ENCODE peak calls at places on chromosome 19, in nine cellular contexts. One of them, this sample, is unnamed.

GRCh38 chr19:28638445-28638844 is 574.5 kb downstream of the UQCRFS1 start:
- DNase-seq in activated CD4-positive, CD25-positive, alpha-beta regulatory T cell treated with anti-CD3 and anti-CD28 coated beads, Interleukin-2, amount 50 U/mL, for 16 hours: no peak
- DNase-seq in stimulated activated CD4-positive, alpha-beta T cell treated with anti-CD3 and anti-CD28 coated beads, Interleukin-4, amount 100 ng/mL, for 24 hours: no peak
- DNase-seq in lung microvascular endothelial cell: no peak
- DNase-seq in stimulated activated CD8-positive, alpha-beta memory T cell treated with anti-CD3 and anti-CD28 coated beads, Interleukin-15, amount 100 ng/mL, for 4 hours: no peak
- DNase-seq in fibroblast of gingiva: no peak
- DNase-seq in left lung: no peak
- DNase-seq in right cardiac atrium: no peak
- DNase-seq in transverse colon: no peak
- DNase-seq in this sample: no peak

GRCh38 chr19:3142292-3142670 is 6.4 kb downstream of the GNA15 start:
- DNase-seq in lung microvascular endothelial cell: peak; percentile 90
- DNase-seq in stimulated activated CD4-positive, alpha-beta T cell treated with anti-CD3 and anti-CD28 coated beads, Interleukin-4, amount 100 ng/mL, for 24 hours: peak; percentile 74
- DNase-seq in left lung: no peak
- DNase-seq in activated CD4-positive, CD25-positive, alpha-beta regulatory T cell treated with anti-CD3 and anti-CD28 coated beads, Interleukin-2, amount 50 U/mL, for 16 hours: no peak
- DNase-seq in fibroblast of gingiva: peak; percentile 75
- DNase-seq in stimulated activated CD8-positive, alpha-beta memory T cell treated with anti-CD3 and anti-CD28 coated beads, Interleukin-15, amount 100 ng/mL, for 4 hours: peak; percentile 39
- DNase-seq in right cardiac atrium: no peak
- DNase-seq in transverse colon: no peak
- DNase-seq in this sample: no peak

GRCh38 chr19:40747536-40747935 is 2.7 kb downstream of the ACTMAP start:
- DNase-seq in transverse colon: no peak
- DNase-seq in lung microvascular endothelial cell: no peak
- DNase-seq in stimulated activated CD8-positive, alpha-beta memory T cell treated with anti-CD3 and anti-CD28 coated beads, Interleukin-15, amount 100 ng/mL, for 4 hours: no peak
- DNase-seq in fibroblast of gingiva: no peak
- DNase-seq in activated CD4-positive, CD25-positive, alpha-beta regulatory T cell treated with anti-CD3 and anti-CD28 coated beads, Interleukin-2, amount 50 U/mL, for 16 hours: no peak
- DNase-seq in left lung: no peak
- DNase-seq in right cardiac atrium: no peak
- DNase-seq in stimulated activated CD4-positive, alpha-beta T cell treated with anti-CD3 and anti-CD28 coated beads, Interleukin-4, amount 100 ng/mL, for 24 hours: no peak
- DNase-seq in this sample: no peak

GRCh38 chr19:10085641-10086031 is 481 bp upstream of the SHFL start:
- DNase-seq in right cardiac atrium: no peak
- DNase-seq in activated CD4-positive, CD25-positive, alpha-beta regulatory T cell treated with anti-CD3 and anti-CD28 coated beads, Interleukin-2, amount 50 U/mL, for 16 hours: no peak
- DNase-seq in stimulated activated CD4-positive, alpha-beta T cell treated with anti-CD3 and anti-CD28 coated beads, Interleukin-4, amount 100 ng/mL, for 24 hours: no peak
- DNase-seq in left lung: no peak
- DNase-seq in fibroblast of gingiva: no peak
- DNase-seq in transverse colon: no peak
- DNase-seq in stimulated activated CD8-positive, alpha-beta memory T cell treated with anti-CD3 and anti-CD28 coated beads, Interleukin-15, amount 100 ng/mL, for 4 hours: no peak
- DNase-seq in lung microvascular endothelial cell: no peak
- DNase-seq in this sample: no peak

GRCh38 chr19:39154626-39155100 is 29.1 kb downstream of the PAK4 start:
- DNase-seq in left lung: no peak
- DNase-seq in right cardiac atrium: peak; percentile 51
- DNase-seq in stimulated activated CD4-positive, alpha-beta T cell treated with anti-CD3 and anti-CD28 coated beads, Interleukin-4, amount 100 ng/mL, for 24 hours: no peak
- DNase-seq in lung microvascular endothelial cell: peak; percentile 34
- DNase-seq in stimulated activated CD8-positive, alpha-beta memory T cell treated with anti-CD3 and anti-CD28 coated beads, Interleukin-15, amount 100 ng/mL, for 4 hours: no peak
- DNase-seq in transverse colon: peak; percentile 67
- DNase-seq in activated CD4-positive, CD25-positive, alpha-beta regulatory T cell treated with anti-CD3 and anti-CD28 coated beads, Interleukin-2, amount 50 U/mL, for 16 hours: no peak
- DNase-seq in fibroblast of gingiva: no peak
- DNase-seq in this sample: peak; percentile 83

GRCh38 chr19:2043269-2043641 is 7.8 kb downstream of the MKNK2 start:
- DNase-seq in lung microvascular endothelial cell: no peak
- DNase-seq in stimulated activated CD8-positive, alpha-beta memory T cell treated with anti-CD3 and anti-CD28 coated beads, Interleukin-15, amount 100 ng/mL, for 4 hours: no peak
- DNase-seq in activated CD4-positive, CD25-positive, alpha-beta regulatory T cell treated with anti-CD3 and anti-CD28 coated beads, Interleukin-2, amount 50 U/mL, for 16 hours: no peak
- DNase-seq in left lung: no peak
- DNase-seq in stimulated activated CD4-positive, alpha-beta T cell treated with anti-CD3 and anti-CD28 coated beads, Interleukin-4, amount 100 ng/mL, for 24 hours: no peak
- DNase-seq in transverse colon: no peak
- DNase-seq in fibroblast of gingiva: no peak
- DNase-seq in right cardiac atrium: peak; percentile 74
- DNase-seq in this sample: peak; percentile 20

GRCh38 chr19:35154535-35155406 is at the start of gene FXYD5:
- DNase-seq in fibroblast of gingiva: peak; percentile 74
- DNase-seq in transverse colon: peak; percentile 77
- DNase-seq in right cardiac atrium: peak; percentile 87
- DNase-seq in stimulated activated CD8-positive, alpha-beta memory T cell treated with anti-CD3 and anti-CD28 coated beads, Interleukin-15, amount 100 ng/mL, for 4 hours: peak; percentile 79
- DNase-seq in lung microvascular endothelial cell: peak; percentile 82
- DNase-seq in stimulated activated CD4-positive, alpha-beta T cell treated with anti-CD3 and anti-CD28 coated beads, Interleukin-4, amount 100 ng/mL, for 24 hours: peak; percentile 89
- DNase-seq in activated CD4-positive, CD25-positive, alpha-beta regulatory T cell treated with anti-CD3 and anti-CD28 coated beads, Interleukin-2, amount 50 U/mL, for 16 hours: peak; percentile 58
- DNase-seq in left lung: peak; percentile 83
- DNase-seq in this sample: peak; percentile 63

GRCh38 chr19:35565016-35565856 is 1.8 kb upstream of the ATP4A start:
- DNase-seq in stimulated activated CD4-positive, alpha-beta T cell treated with anti-CD3 and anti-CD28 coated beads, Interleukin-4, amount 100 ng/mL, for 24 hours: no peak
- DNase-seq in right cardiac atrium: no peak
- DNase-seq in transverse colon: no peak
- DNase-seq in left lung: no peak
- DNase-seq in lung microvascular endothelial cell: no peak
- DNase-seq in activated CD4-positive, CD25-positive, alpha-beta regulatory T cell treated with anti-CD3 and anti-CD28 coated beads, Interleukin-2, amount 50 U/mL, for 16 hours: no peak
- DNase-seq in fibroblast of gingiva: no peak
- DNase-seq in stimulated activated CD8-positive, alpha-beta memory T cell treated with anti-CD3 and anti-CD28 coated beads, Interleukin-15, amount 100 ng/mL, for 4 hours: no peak
- DNase-seq in this sample: no peak

GRCh38 chr19:48543121-48543710 is 8.8 kb upstream of the SULT2B1 start:
- DNase-seq in fibroblast of gingiva: no peak
- DNase-seq in activated CD4-positive, CD25-positive, alpha-beta regulatory T cell treated with anti-CD3 and anti-CD28 coated beads, Interleukin-2, amount 50 U/mL, for 16 hours: no peak
- DNase-seq in right cardiac atrium: no peak
- DNase-seq in transverse colon: peak; percentile 67
- DNase-seq in stimulated activated CD4-positive, alpha-beta T cell treated with anti-CD3 and anti-CD28 coated beads, Interleukin-4, amount 100 ng/mL, for 24 hours: no peak
- DNase-seq in lung microvascular endothelial cell: peak; percentile 79
- DNase-seq in stimulated activated CD8-positive, alpha-beta memory T cell treated with anti-CD3 and anti-CD28 coated beads, Interleukin-15, amount 100 ng/mL, for 4 hours: no peak
- DNase-seq in left lung: peak; percentile 63
- DNase-seq in this sample: no peak

GRCh38 chr19:56725829-56726424 is 54.4 kb upstream of the ZNF835 start:
- DNase-seq in stimulated activated CD4-positive, alpha-beta T cell treated with anti-CD3 and anti-CD28 coated beads, Interleukin-4, amount 100 ng/mL, for 24 hours: no peak
- DNase-seq in transverse colon: no peak
- DNase-seq in lung microvascular endothelial cell: no peak
- DNase-seq in fibroblast of gingiva: no peak
- DNase-seq in left lung: no peak
- DNase-seq in stimulated activated CD8-positive, alpha-beta memory T cell treated with anti-CD3 and anti-CD28 coated beads, Interleukin-15, amount 100 ng/mL, for 4 hours: no peak
- DNase-seq in activated CD4-positive, CD25-positive, alpha-beta regulatory T cell treated with anti-CD3 and anti-CD28 coated beads, Interleukin-2, amount 50 U/mL, for 16 hours: no peak
- DNase-seq in right cardiac atrium: no peak
- DNase-seq in this sample: no peak